ENCODE peak calls at places on chromosomes 12 and 14, in nine cellular contexts. R is gastrocnemius medialis, Q is neural progenitor cell, D is HFF-Myc, M is HCT116, C is ovary, E is heart right ventricle, Z is IMR-90, J is K562. O is an unnamed sample.

GRCh38 chr12:55696141-55696540 is 11.6 kb downstream of the ITGA7 start:
- DNase-seq in R (no peak), Q (no peak), D (no peak), M (no peak), C (no peak), E (no peak), Z (no peak), J (no peak), O (no peak)

GRCh38 chr14:88079624-88080023 is 74.7 kb downstream of the GPR65 start:
- DNase-seq in R (no peak), Q (no peak), D (no peak), M (no peak), C (no peak), E (no peak), Z (no peak), J (no peak), O (no peak)

GRCh38 chr12:92757599-92758121 is 54.9 kb downstream of the PLEKHG7 start:
- DNase-seq in R (no peak), Q (no peak), D (no peak), M (no peak), C (no peak), E (no peak), Z (no peak), J (no peak), O (no peak)

GRCh38 chr14:58270628-58271027 is 26.0 kb downstream of the PSMA3 start:
- DNase-seq in R (no peak), Q (no peak), D (no peak), M (no peak), C (no peak), E (no peak), Z (peak), J (no peak), O (no peak)

GRCh38 chr14:60649815-60650381 is 621 bp upstream of the SIX1 start:
- DNase-seq in R (peak), Q (peak), D (no peak), M (no peak), C (no peak), E (no peak), Z (peak), J (no peak), O (no peak)

GRCh38 chr12:3489057-3489456 is 1.9 kb upstream of the PRMT8 start:
- DNase-seq in R (no peak), Q (no peak), D (no peak), M (no peak), C (no peak), E (no peak), Z (no peak), J (no peak), O (no peak)

GRCh38 chr12:116037941-116038837 is 239.3 kb downstream of the MED13L start:
- DNase-seq in R (no peak), Q (no peak), D (peak), M (no peak), C (no peak), E (no peak), Z (peak), J (no peak), O (no peak)

GRCh38 chr14:25943329-25943728 is 654.5 kb downstream of the NOVA1 start:
- DNase-seq in R (no peak), Q (no peak), D (no peak), M (no peak), C (no peak), E (no peak), Z (no peak), J (no peak), O (no peak)

GRCh38 chr12:116241157-116241772 is 36.2 kb downstream of the MED13L start:
- DNase-seq in R (no peak), Q (no peak), D (no peak), M (no peak), C (no peak), E (no peak), Z (no peak), J (no peak), O (no peak)

GRCh38 chr12:49698619-49699545 is 8.3 kb downstream of the FMNL3 start:
- DNase-seq in R (no peak), Q (peak), D (no peak), M (no peak), C (no peak), E (peak), Z (peak), J (no peak), O (no peak)
- H3K4me3 ChIP-seq in R (peak), Q (no peak), D (no peak), M (no peak), C (no peak), E (peak), Z (no peak), J (no peak), O (no peak)

GRCh38 chr12:105640780-105641179 is 310.3 kb downstream of the C12orf75 start:
- DNase-seq in R (no peak), Q (peak), D (no peak), M (no peak), C (no peak), E (no peak), Z (no peak), J (no peak), O (no peak)

GRCh38 chr12:105644770-105645169 is 314.3 kb downstream of the C12orf75 start:
- DNase-seq in R (no peak), Q (no peak), D (no peak), M (no peak), C (no peak), E (no peak), Z (no peak), J (no peak), O (no peak)

GRCh38 chr12:105637470-105637869 is 307.0 kb downstream of the C12orf75 start:
- DNase-seq in R (no peak), Q (no peak), D (no peak), M (no peak), C (no peak), E (no peak), Z (no peak), J (no peak), O (no peak)

GRCh38 chr12:105641742-105642141 is 311.3 kb downstream of the C12orf75 start:
- DNase-seq in R (no peak), Q (no peak), D (no peak), M (no peak), C (no peak), E (peak), Z (peak), J (no peak), O (no peak)
- TF ChIP-seq CTCF in R (no peak), Q (no peak), D (no peak), M (no peak), C (no peak), E (no peak), Z (no peak), J (no peak), O (no peak)

GRCh38 chr14:51258788-51259187 is 18.7 kb downstream of the TMX1 start:
- DNase-seq in R (no peak), Q (no peak), D (no peak), M (no peak), C (no peak), E (no peak), Z (no peak), J (no peak), O (no peak)
- H3K4me3 ChIP-seq in R (no peak), Q (no peak), D (no peak), M (no peak), C (no peak), E (no peak), Z (no peak), J (no peak), O (no peak)

GRCh38 chr14:20604291-20604690 is 13.1 kb upstream of the RNASE12 start:
- DNase-seq in R (no peak), Q (no peak), D (no peak), M (no peak), C (no peak), E (no peak), Z (no peak), J (no peak), O (no peak)

GRCh38 chr14:20606902-20607242 is 15.7 kb upstream of the RNASE12 start:
- DNase-seq in R (no peak), Q (no peak), D (no peak), M (no peak), C (no peak), E (no peak), Z (no peak), J (no peak), O (no peak)

GRCh38 chr14:20608383-20609095 is 17.4 kb upstream of the RNASE12 start:
- DNase-seq in R (no peak), Q (no peak), D (no peak), M (no peak), C (no peak), E (no peak), Z (no peak), J (no peak), O (no peak)

GRCh38 chr14:20607617-20608016 is 16.4 kb upstream of the RNASE12 start:
- DNase-seq in R (no peak), Q (no peak), D (no peak), M (no peak), C (no peak), E (no peak), Z (no peak), J (no peak), O (no peak)

GRCh38 chr14:20606190-20606901 is 15.2 kb upstream of the RNASE12 start:
- DNase-seq in R (no peak), Q (peak), D (no peak), M (no peak), C (no peak), E (peak), Z (peak), J (no peak), O (no peak)
- TF ChIP-seq CTCF in R (no peak), Q (peak), D (peak), M (peak), C (no peak), E (peak), Z (peak), J (peak), O (peak)

GRCh38 chr12:113466770-113467153 is 4.9 kb downstream of the LHX5 start:
- DNase-seq in R (no peak), Q (no peak), D (no peak), M (no peak), C (no peak), E (no peak), Z (no peak), J (no peak), O (no peak)

GRCh38 chr12:113463746-113464743 is 7.6 kb downstream of the LHX5 start:
- DNase-seq in R (no peak), Q (peak), D (no peak), M (no peak), C (no peak), E (no peak), Z (no peak), J (no peak), O (no peak)

GRCh38 chr12:113462880-113463745 is 8.6 kb downstream of the LHX5 start:
- DNase-seq in R (no peak), Q (peak), D (no peak), M (no peak), C (no peak), E (no peak), Z (no peak), J (no peak), O (no peak)

GRCh38 chr12:113465808-113466769 is 5.6 kb downstream of the LHX5 start:
- DNase-seq in R (no peak), Q (peak), D (no peak), M (no peak), C (no peak), E (no peak), Z (no peak), J (no peak), O (no peak)

GRCh38 chr12:113464852-113465719 is 6.6 kb downstream of the LHX5 start:
- DNase-seq in R (no peak), Q (peak), D (no peak), M (no peak), C (no peak), E (no peak), Z (no peak), J (peak), O (no peak)
- H3K4me3 ChIP-seq in R (peak), Q (peak), D (no peak), M (no peak), C (no peak), E (peak), Z (no peak), J (peak), O (no peak)

GRCh38 chr12:112419269-112420133 is 754 bp downstream of the PTPN11 start:
- DNase-seq in R (peak), Q (peak), D (no peak), M (no peak), C (peak), E (peak), Z (peak), J (no peak), O (no peak)

GRCh38 chr12:112418248-112418595 is 525 bp upstream of the PTPN11 start:
- DNase-seq in R (no peak), Q (no peak), D (no peak), M (no peak), C (no peak), E (no peak), Z (peak), J (no peak), O (no peak)

GRCh38 chr12:112421363-112421762 is 2.6 kb downstream of the PTPN11 start:
- DNase-seq in R (no peak), Q (no peak), D (no peak), M (no peak), C (no peak), E (no peak), Z (no peak), J (no peak), O (no peak)

GRCh38 chr12:112420740-112421139 is 2.0 kb downstream of the PTPN11 start:
- DNase-seq in R (no peak), Q (no peak), D (no peak), M (no peak), C (no peak), E (no peak), Z (no peak), J (no peak), O (no peak)

GRCh38 chr12:112418596-112419268 is at the start of gene PTPN11:
- DNase-seq in R (peak), Q (peak), D (no peak), M (peak), C (peak), E (peak), Z (peak), J (peak), O (no peak)
- TF ChIP-seq CTCF in R (peak), Q (peak), D (peak), M (no peak), C (no peak), E (no peak), Z (peak), J (peak), O (peak)

GRCh38 chr12:113159937-113160336 is 10.4 kb downstream of the CFAP73 start:
- DNase-seq in R (no peak), Q (no peak), D (no peak), M (no peak), C (no peak), E (no peak), Z (no peak), J (no peak), O (no peak)

GRCh38 chr12:113161415-113162016 is 12.0 kb downstream of the CFAP73 start:
- DNase-seq in R (no peak), Q (peak), D (no peak), M (peak), C (no peak), E (no peak), Z (no peak), J (peak), O (no peak)

GRCh38 chr12:113163030-113163360 is 13.5 kb downstream of the CFAP73 start:
- DNase-seq in R (no peak), Q (no peak), D (no peak), M (no peak), C (no peak), E (no peak), Z (no peak), J (no peak), O (no peak)

GRCh38 chr12:113164014-113164413 is 14.5 kb downstream of the CFAP73 start:
- DNase-seq in R (no peak), Q (no peak), D (no peak), M (no peak), C (no peak), E (no peak), Z (no peak), J (no peak), O (no peak)

GRCh38 chr12:113162102-113163029 is 12.8 kb downstream of the CFAP73 start:
- DNase-seq in R (no peak), Q (peak), D (no peak), M (no peak), C (no peak), E (no peak), Z (peak), J (peak), O (no peak)
- H3K4me3 ChIP-seq in R (no peak), Q (peak), D (no peak), M (no peak), C (no peak), E (no peak), Z (no peak), J (no peak), O (no peak)

GRCh38 chr14:33793711-33794110 is 157.2 kb downstream of the EGLN3 start:
- DNase-seq in R (no peak), Q (peak), D (no peak), M (no peak), C (no peak), E (no peak), Z (no peak), J (no peak), O (no peak)
- TF ChIP-seq CTCF in R (no peak), Q (no peak), D (no peak), M (no peak), C (no peak), E (no peak), Z (no peak), J (no peak), O (no peak)

GRCh38 chr12:54414191-54414525 is 4.9 kb downstream of the ITGA5 start:
- DNase-seq in R (no peak), Q (no peak), D (no peak), M (no peak), C (no peak), E (no peak), Z (no peak), J (no peak), O (no peak)
- H3K4me3 ChIP-seq in R (peak), Q (no peak), D (no peak), M (no peak), C (peak), E (peak), Z (no peak), J (no peak), O (no peak)